ENCODE peak calls at places on chromosomes 11 and 22, in four cellular contexts. I, G, H and Y are unnamed samples.

GRCh38 chr22:18133452-18133851 is 16.5 kb upstream of the USP18 start:
- DNase-seq in I (no peak), G (no peak), H (no peak), Y (peak; percentile 48)

GRCh38 chr11:62902932-62903331 is 18.2 kb downstream of the CHRM1 start:
- DNase-seq in I (peak; percentile 69), G (no peak), H (no peak), Y (no peak)

GRCh38 chr11:20596629-20597129 is 2.7 kb upstream of the SLC6A5 start:
- DNase-seq in G (peak; percentile 48), I (no peak), H (no peak), Y (no peak)

GRCh38 chr11:34356130-34356529 is 1.7 kb downstream of the ABTB2 start:
- DNase-seq in H (no peak), G (no peak), I (no peak), Y (no peak)

GRCh38 chr11:396948-397548 is 3.0 kb downstream of the PKP3 start:
- DNase-seq in H (peak; percentile 84), G (no peak), I (peak; percentile 36), Y (peak; percentile 67)

GRCh38 chr22:30169002-30169401 is 77.6 kb downstream of the LIF start:
- DNase-seq in H (no peak), G (no peak), I (no peak), Y (no peak)

GRCh38 chr11:44775366-44776356 is 48.9 kb downstream of the TSPAN18 start:
- DNase-seq in H (peak; percentile 72), I (peak; percentile 28), G (peak; percentile 85), Y (peak; percentile 38)

GRCh38 chr11:57379732-57380131 is 1.2 kb downstream of the PRG3 start:
- DNase-seq in G (no peak), H (no peak), I (peak; percentile 24), Y (no peak)

GRCh38 chr22:44793106-44793505 is 40.7 kb downstream of the ARHGAP8 start:
- DNase-seq in I (no peak), H (no peak), G (no peak), Y (no peak)

GRCh38 chr11:63838150-63838681 is 694 bp upstream of the MARK2 start:
- DNase-seq in H (no peak), G (no peak), I (no peak), Y (no peak)

GRCh38 chr22:17890245-17890671 is 116.0 kb upstream of the BID start:
- DNase-seq in I (peak; percentile 53), H (no peak), G (no peak), Y (no peak)

GRCh38 chr11:75801362-75802021 is 13.5 kb upstream of the UVRAG start:
- DNase-seq in H (no peak), G (no peak), I (no peak), Y (no peak)

GRCh38 chr11:65274734-65275682 is 13.2 kb downstream of the POLA2 start:
- DNase-seq in G (peak; percentile 78), H (peak; percentile 72), I (peak; percentile 99), Y (peak; percentile 83)

GRCh38 chr11:123212406-123212805 is 17.4 kb upstream of the CLMP start:
- DNase-seq in I (no peak), G (no peak), H (no peak), Y (no peak)

GRCh38 chr11:128695539-128696221 is 1.8 kb downstream of the FLI1 start:
- DNase-seq in I (no peak), G (no peak), H (no peak), Y (no peak)

GRCh38 chr11:69307871-69308381 is 14.0 kb downstream of the MYEOV start:
- DNase-seq in G (no peak), I (no peak), H (no peak), Y (no peak)

GRCh38 chr11:37718431-37718999 is 1120.5 kb upstream of the RAG2 start:
- DNase-seq in I (no peak), G (no peak), H (no peak), Y (no peak)

GRCh38 chr11:2207212-2207611 is 35.6 kb upstream of the TH start:
- DNase-seq in I (no peak), H (no peak), G (peak; percentile 1), Y (peak; percentile 8)

GRCh38 chr11:36037031-36037430 is 93.2 kb downstream of the LDLRAD3 start:
- DNase-seq in I (peak; percentile 43), H (no peak), G (no peak), Y (no peak)

GRCh38 chr11:134372961-134373360 is 39.1 kb downstream of the B3GAT1 start:
- DNase-seq in I (no peak), H (no peak), G (no peak), Y (no peak)

GRCh38 chr11:69912911-69913451 is 93.8 kb upstream of the FGF3 start:
- DNase-seq in H (no peak), I (peak; percentile 20), G (no peak), Y (no peak)

GRCh38 chr22:41308054-41308453 is 6.7 kb downstream of the ZC3H7B start:
- DNase-seq in G (peak; percentile 31), I (peak; percentile 68), H (no peak), Y (no peak)

GRCh38 chr11:35647535-35648092 is 15.0 kb upstream of the TRIM44 start:
- DNase-seq in H (no peak), G (no peak), I (no peak), Y (no peak)

GRCh38 chr22:23240639-23241389 is 60.5 kb downstream of the BCR start:
- DNase-seq in G (peak; percentile 65), H (no peak), I (no peak), Y (no peak)

GRCh38 chr11:133928628-133929059 is 28.1 kb downstream of the IGSF9B start:
- DNase-seq in H (no peak), G (no peak), I (no peak), Y (no peak)

GRCh38 chr22:40414838-40415505 is 44.6 kb downstream of the SGSM3 start:
- DNase-seq in H (no peak), I (no peak), G (no peak), Y (no peak)

GRCh38 chr22:48547971-48548370 is 1279.7 kb downstream of the BRD1 start:
- DNase-seq in G (no peak), H (peak; percentile 12), I (no peak), Y (no peak)

GRCh38 chr22:22748297-22748743 is 103.9 kb downstream of the GGTLC2 start:
- DNase-seq in I (peak; percentile 52), G (peak; percentile 85), H (no peak), Y (no peak)

GRCh38 chr11:19524171-19524671 is 188.4 kb upstream of the NAV2 start:
- DNase-seq in H (no peak), G (no peak), I (peak; percentile 8), Y (no peak)

GRCh38 chr11:19520681-19521080 is 192.0 kb upstream of the NAV2 start:
- DNase-seq in I (no peak), H (no peak), G (no peak), Y (no peak)

GRCh38 chr11:19519912-19520641 is 192.6 kb upstream of the NAV2 start:
- DNase-seq in G (no peak), H (no peak), I (no peak), Y (no peak)

GRCh38 chr11:19525276-19525675 is 187.4 kb upstream of the NAV2 start:
- DNase-seq in I (no peak), G (no peak), H (no peak), Y (no peak)

GRCh38 chr11:19519344-19519743 is 193.3 kb upstream of the NAV2 start:
- DNase-seq in I (no peak), G (no peak), H (no peak), Y (no peak)
- TF ChIP-seq POLR2A in I (no peak), G (no peak), H (no peak), Y (no peak)

DNA sequence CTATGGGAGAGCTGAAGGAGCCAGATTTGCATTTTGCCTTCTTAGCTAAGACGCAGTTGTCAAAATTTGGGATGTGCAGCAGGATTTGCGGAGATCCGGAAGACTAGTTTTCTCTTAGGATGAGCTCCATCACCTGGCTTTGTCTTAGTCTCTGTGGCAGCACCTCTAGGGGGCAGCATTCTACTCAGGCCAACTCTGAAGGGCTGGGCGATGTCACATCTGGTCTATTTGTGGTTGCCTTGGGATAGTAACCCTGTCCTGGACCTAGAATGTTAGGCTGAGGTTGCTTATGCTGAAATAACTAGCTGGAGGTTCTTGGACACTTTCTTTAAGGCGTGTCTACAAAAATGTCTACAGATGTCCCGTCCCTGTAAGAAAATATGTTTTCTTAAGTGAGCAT is 116.2 kb downstream of the FAT3 start:
- DNase-seq in I (peak; percentile 2), G (peak; percentile 7), H (no peak), Y (no peak)
- TF ChIP-seq CTCF in I (peak; percentile 12), G (peak; percentile 8), H (no peak), Y (no peak)

GRCh38 chr11:114080219-114080618 is 20.7 kb downstream of the ZBTB16 start:
- DNase-seq in H (no peak), G (no peak), I (no peak), Y (no peak)

GRCh38 chr11:114079406-114080072 is 20.0 kb downstream of the ZBTB16 start:
- DNase-seq in H (no peak), G (no peak), I (no peak), Y (no peak)

GRCh38 chr11:114082415-114082748 is 22.9 kb downstream of the ZBTB16 start:
- DNase-seq in I (no peak), G (no peak), H (no peak), Y (no peak)

GRCh38 chr11:114081641-114082414 is 22.3 kb downstream of the ZBTB16 start:
- DNase-seq in I (no peak), H (no peak), G (no peak), Y (peak; percentile 67)

DNA sequence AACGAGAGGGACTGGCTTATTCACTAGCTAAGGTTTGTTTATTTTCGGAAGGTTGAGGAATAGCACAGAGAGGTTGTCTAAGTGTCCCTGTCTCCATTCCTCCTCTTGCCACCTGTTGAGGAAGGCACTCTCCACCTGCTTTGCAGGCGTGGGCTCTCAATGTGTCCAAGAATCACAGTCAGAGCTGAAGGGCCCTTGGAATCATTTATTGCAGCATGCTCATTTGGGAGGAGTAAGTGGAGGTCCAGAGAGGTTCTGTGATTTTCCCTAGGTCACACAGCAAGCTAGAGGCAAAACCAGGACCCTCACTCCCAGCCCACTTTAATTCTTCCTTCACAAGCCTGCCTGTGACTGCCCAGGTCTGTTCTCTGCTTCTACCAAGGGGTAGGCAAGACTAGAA is 21.3 kb downstream of the ZBTB16 start:
- DNase-seq in I (no peak), G (no peak), H (no peak), Y (no peak)
- H3K4me1 ChIP-seq in I (no peaks in the 10 kb centered on the region), G (peaks cover 9% of the 10 kb centered on the region), H (peaks cover 96% of the 10 kb centered on the region), Y (peaks cover 42% of the 10 kb centered on the region)

GRCh38 chr11:3826721-3827120 is 14.0 kb downstream of the RHOG start:
- DNase-seq in H (no peak), I (no peak), G (no peak), Y (no peak)

GRCh38 chr11:3827434-3828186 is 13.1 kb downstream of the RHOG start:
- DNase-seq in I (no peak), H (no peak), G (no peak), Y (no peak)

GRCh38 chr11:3824714-3825472 is 15.9 kb downstream of the RHOG start:
- DNase-seq in H (peak; percentile 81), I (no peak), G (peak; percentile 91), Y (no peak)

GRCh38 chr11:3823762-3824506 is 15.6 kb downstream of the PGAP2 start:
- DNase-seq in H (no peak), G (no peak), I (no peak), Y (no peak)

DNA sequence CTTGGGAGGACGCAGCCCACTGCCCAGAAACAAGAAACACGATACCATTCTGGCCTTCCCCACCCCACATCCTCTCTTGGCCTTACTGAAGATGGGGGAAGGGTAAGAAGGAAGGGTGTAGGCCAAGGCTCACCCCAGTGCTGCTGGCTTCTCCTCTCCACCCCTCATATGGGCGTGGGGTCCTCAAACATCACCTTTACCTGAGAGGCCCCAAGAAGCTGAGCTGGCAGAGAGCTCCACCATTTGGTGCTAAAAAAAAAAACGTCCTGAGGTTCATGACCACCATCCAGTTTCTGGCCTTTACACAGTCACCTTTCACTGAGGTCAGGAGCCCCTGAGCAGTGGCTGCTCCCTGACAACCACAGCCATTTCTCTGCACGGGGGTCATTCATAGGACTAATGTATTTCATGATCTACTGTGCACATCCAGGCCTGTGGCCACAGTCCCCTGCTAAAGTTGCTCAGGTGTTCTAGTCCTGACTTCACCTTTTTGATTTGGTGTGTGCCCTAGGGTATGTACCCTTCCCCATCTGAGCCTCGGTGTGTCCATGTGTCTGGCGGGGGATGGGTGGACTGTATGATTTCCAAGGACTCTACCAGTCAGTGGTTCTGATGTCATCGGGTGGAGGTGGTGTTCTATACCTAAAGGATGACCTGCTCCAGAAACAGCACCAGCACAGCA is 15.1 kb downstream of the RHOG start:
- DNase-seq in I (no peak), G (no peak), H (no peak), Y (no peak)
- TF ChIP-seq POLR2A in I (no peak), G (peak; percentile 73), H (no peak), Y (no peak)